ENCODE peak calls at places on chromosomes 3 and 15, in six cellular contexts. Q, B, F, I, J and R are unnamed samples.

GRCh38 chr3:71495708-71496472 is 87.6 kb downstream of the FOXP1 start:
- DNase-seq in I (no peak), Q (no peak), B (no peak), F (peak), J (no peak), R (peak)

GRCh38 chr3:194554488-194555098 is 67.8 kb upstream of the ATP13A3 start:
- DNase-seq in J (no peak), Q (no peak), B (no peak), I (no peak), F (peak), R (no peak)

GRCh38 chr3:111732248-111732879 is 126.7 kb upstream of the PHLDB2 start:
- DNase-seq in Q (no peak), B (no peak), J (no peak), F (no peak), I (no peak), R (no peak)

GRCh38 chr3:121152573-121152972 is 244.6 kb downstream of the STXBP5L start:
- DNase-seq in Q (no peak), B (peak), I (no peak), J (no peak), F (peak), R (peak)

GRCh38 chr3:13120246-13120927 is 47.2 kb upstream of the IQSEC1 start:
- DNase-seq in J (no peak), B (no peak), F (no peak), Q (no peak), I (no peak), R (no peak)

GRCh38 chr3:195395208-195395816 is 47.5 kb downstream of the ACAP2 start:
- DNase-seq in I (no peak), F (no peak), B (no peak), J (no peak), Q (no peak), R (no peak)

GRCh38 chr3:132229641-132230040 is 87.6 kb upstream of the ACP3 start:
- DNase-seq in B (no peak), J (no peak), Q (no peak), F (no peak), I (no peak), R (no peak)

GRCh38 chr3:126267169-126267975 is 87.0 kb upstream of the ALDH1L1 start:
- DNase-seq in I (peak), B (no peak), Q (peak), J (no peak), F (peak), R (peak)

GRCh38 chr3:150930839-150931238 is 25.6 kb upstream of the MINDY4B start:
- DNase-seq in F (no peak), J (no peak), B (no peak), Q (no peak), I (no peak), R (no peak)

GRCh38 chr3:123409443-123410148 is 39.3 kb downstream of the ADCY5 start:
- DNase-seq in F (no peak), J (no peak), Q (no peak), B (no peak), I (no peak), R (no peak)

GRCh38 chr3:14253983-14254382 is 75.4 kb downstream of the LSM3 start:
- DNase-seq in Q (no peak), B (no peak), J (no peak), I (no peak), F (no peak), R (no peak)

GRCh38 chr3:63661242-63661641 is 8.8 kb downstream of the SNTN start:
- DNase-seq in Q (no peak), B (no peak), I (no peak), J (no peak), F (no peak), R (peak)

GRCh38 chr15:52532427-52532826 is 3.7 kb upstream of the MYO5A start:
- DNase-seq in I (no peak), B (no peak), F (no peak), Q (no peak), J (no peak), R (no peak)

GRCh38 chr3:162170581-162170980 is 674.0 kb downstream of the OTOL1 start:
- DNase-seq in B (no peak), I (no peak), J (no peak), F (peak), Q (no peak), R (no peak)